ENCODE peak calls at places on chromosome 1, in four cellular contexts. K is NCI-H1105, Z is activated B cell treated with CpG ODN at 0.5 μM for 24 hours, X is NCI-H345. C is an unnamed sample.

GRCh38 chr1:64966158-64966963 is at the start of gene JAK1:
- DNase-seq in K (peak), Z (peak), X (peak), C (peak)

GRCh38 chr1:99707535-99708142 is 58.8 kb downstream of the FRRS1 start:
- DNase-seq in K (peak), Z (no peak), X (peak), C (peak)

GRCh38 chr1:162023547-162024501 is at the start of gene OLFML2B:
- DNase-seq in K (peak), Z (no peak), X (peak), C (peak)

GRCh38 chr1:60989745-60990718 is 92.3 kb upstream of the NFIA start:
- DNase-seq in K (no peak), Z (no peak), X (no peak), C (no peak)

GRCh38 chr1:161019767-161020572 is 982 bp downstream of the F11R start:
- DNase-seq in K (peak), Z (no peak), X (peak), C (no peak)

GRCh38 chr1:239308701-239309333 is 77.6 kb upstream of the CHRM3 start:
- DNase-seq in K (no peak), Z (no peak), X (no peak), C (peak)

GRCh38 chr1:12161662-12162458 is 4.9 kb upstream of the TNFRSF1B start:
- DNase-seq in K (no peak), Z (peak), X (no peak), C (peak)

GRCh38 chr1:118247593-118247992 is 62.6 kb upstream of the SPAG17 start:
- DNase-seq in K (peak), Z (no peak), X (peak), C (no peak)

GRCh38 chr1:226551299-226551698 is 2.7 kb downstream of the STUM start:
- DNase-seq in K (peak), Z (no peak), X (peak), C (no peak)

GRCh38 chr1:182917386-182917785 is 35.6 kb downstream of the SHCBP1L start:
- DNase-seq in K (no peak), Z (no peak), X (no peak), C (no peak)

GRCh38 chr1:204997616-204998015 is 45.4 kb upstream of the CNTN2 start:
- DNase-seq in K (no peak), Z (no peak), X (no peak), C (no peak)

GRCh38 chr1:54542962-54543539 is 5.0 kb upstream of the ACOT11 start:
- DNase-seq in K (no peak), Z (no peak), X (no peak), C (no peak)

GRCh38 chr1:247447162-247447909 is 10.6 kb downstream of the OR2B11 start:
- DNase-seq in K (no peak), Z (no peak), X (no peak), C (no peak)

GRCh38 chr1:98112631-98113030 is 191.8 kb upstream of the DPYD start:
- DNase-seq in K (no peak), Z (no peak), X (no peak), C (no peak)

GRCh38 chr1:9717193-9718005 is 65.9 kb downstream of the PIK3CD start:
- DNase-seq in K (no peak), Z (peak), X (no peak), C (peak)

GRCh38 chr1:172918478-172918877 is 132.3 kb downstream of the TNFSF18 start:
- DNase-seq in K (no peak), Z (no peak), X (no peak), C (no peak)

GRCh38 chr1:175413367-175413766 is 220.8 kb upstream of the KIAA0040 start:
- DNase-seq in K (no peak), Z (no peak), X (no peak), C (no peak)

GRCh38 chr1:62406576-62406975 is 30.3 kb upstream of the USP1 start:
- DNase-seq in K (no peak), Z (no peak), X (no peak), C (no peak)

GRCh38 chr1:32798191-32798590 is 19.0 kb downstream of the YARS1 start:
- DNase-seq in K (no peak), Z (no peak), X (no peak), C (no peak)

GRCh38 chr1:39255212-39255611 is 50.7 kb downstream of the MACF1 start:
- DNase-seq in K (no peak), Z (no peak), X (no peak), C (no peak)

GRCh38 chr1:182169203-182169602 is 107.7 kb upstream of the ZNF648 start:
- DNase-seq in K (no peak), Z (no peak), X (no peak), C (no peak)

GRCh38 chr1:29599826-29600225 is 363.5 kb downstream of the PTPRU start:
- DNase-seq in K (no peak), Z (no peak), X (no peak), C (no peak)

GRCh38 chr1:197920345-197921117 is 3.4 kb downstream of the LHX9 start:
- DNase-seq in K (no peak), Z (no peak), X (no peak), C (no peak)

GRCh38 chr1:8040586-8040985 is 14.5 kb upstream of the ERRFI1 start:
- DNase-seq in K (peak), Z (no peak), X (peak), C (no peak)

GRCh38 chr1:162697140-162697895 is 65.1 kb downstream of the DDR2 start:
- DNase-seq in K (no peak), Z (no peak), X (no peak), C (no peak)

GRCh38 chr1:166906647-166907046 is 30.6 kb upstream of the TADA1 start:
- DNase-seq in K (no peak), Z (no peak), X (no peak), C (no peak)

GRCh38 chr1:37741662-37742061 is 23.3 kb downstream of the EPHA10 start:
- DNase-seq in K (no peak), Z (no peak), X (no peak), C (no peak)

GRCh38 chr1:158045639-158046038 is 52.2 kb downstream of the KIRREL1 start:
- DNase-seq in K (no peak), Z (no peak), X (no peak), C (no peak)

GRCh38 chr1:58815069-58815679 is 31.3 kb upstream of the JUN start:
- DNase-seq in K (no peak), Z (peak), X (no peak), C (peak)

GRCh38 chr1:193494368-193494767 is 308.0 kb upstream of the B3GALT2 start:
- DNase-seq in K (no peak), Z (no peak), X (peak), C (no peak)

GRCh38 chr1:116832932-116833578 is 76.7 kb upstream of the PTGFRN start:
- DNase-seq in K (no peak), Z (no peak), X (no peak), C (no peak)